ENCODE peak calls at places on chromosomes 6 and 20, in six cellular contexts. One of them, this sample, is unnamed.

GRCh38 chr6:91081452-91082067 is 494.7 kb upstream of the MAP3K7 start:
- DNase-seq in A172: peak; percentile 23
- DNase-seq in HEK293T: peak; percentile 44
- DNase-seq in T-helper 9 cell: no peak
- DNase-seq in HT1080: peak; percentile 53
- DNase-seq in astrocyte of the cerebellum: peak; percentile 70
- DNase-seq in this sample: peak; percentile 50

GRCh38 chr6:4809999-4810918 is 34.1 kb downstream of the CDYL start:
- DNase-seq in T-helper 9 cell: no peak
- DNase-seq in A172: peak; percentile 27
- DNase-seq in HT1080: peak; percentile 43
- DNase-seq in HEK293T: no peak
- DNase-seq in astrocyte of the cerebellum: no peak
- DNase-seq in this sample: peak; percentile 40

GRCh38 chr6:5190467-5190866 is 70.3 kb downstream of the LYRM4 start:
- DNase-seq in A172: peak; percentile 83
- DNase-seq in HEK293T: no peak
- DNase-seq in HT1080: peak; percentile 89
- DNase-seq in astrocyte of the cerebellum: peak; percentile 83
- DNase-seq in T-helper 9 cell: no peak
- DNase-seq in this sample: peak; percentile 66

GRCh38 chr20:1275919-1276318 is 9.8 kb downstream of the SNPH start:
- DNase-seq in HEK293T: no peak
- DNase-seq in HT1080: no peak
- DNase-seq in T-helper 9 cell: no peak
- DNase-seq in astrocyte of the cerebellum: no peak
- DNase-seq in A172: no peak
- DNase-seq in this sample: no peak

GRCh38 chr6:150231456-150231855 is 88.6 kb downstream of the PPP1R14C start:
- DNase-seq in T-helper 9 cell: no peak
- DNase-seq in A172: no peak
- DNase-seq in HT1080: no peak
- DNase-seq in astrocyte of the cerebellum: no peak
- DNase-seq in HEK293T: no peak
- DNase-seq in this sample: no peak

GRCh38 chr6:9204171-9204570 is 768.8 kb upstream of the SLC35B3 start:
- DNase-seq in T-helper 9 cell: no peak
- DNase-seq in HEK293T: no peak
- DNase-seq in astrocyte of the cerebellum: peak; percentile 80
- DNase-seq in HT1080: peak; percentile 80
- DNase-seq in A172: peak; percentile 90
- DNase-seq in this sample: peak; percentile 74

GRCh38 chr6:113774122-113774835 is 82.9 kb upstream of the MARCKS start:
- DNase-seq in astrocyte of the cerebellum: no peak
- DNase-seq in HT1080: no peak
- DNase-seq in T-helper 9 cell: no peak
- DNase-seq in HEK293T: no peak
- DNase-seq in A172: no peak
- DNase-seq in this sample: no peak

GRCh38 chr6:149929422-149929821 is 6.5 kb upstream of the RAET1G start:
- DNase-seq in HEK293T: peak; percentile 54
- DNase-seq in T-helper 9 cell: no peak
- DNase-seq in HT1080: no peak
- DNase-seq in A172: no peak
- DNase-seq in astrocyte of the cerebellum: no peak
- DNase-seq in this sample: no peak

GRCh38 chr6:107443066-107443903 is 16.1 kb downstream of the PDSS2 start:
- DNase-seq in A172: no peak
- DNase-seq in T-helper 9 cell: no peak
- DNase-seq in HEK293T: no peak
- DNase-seq in astrocyte of the cerebellum: no peak
- DNase-seq in HT1080: peak; percentile 35
- DNase-seq in this sample: no peak

GRCh38 chr20:34328928-34329677 is 25.9 kb upstream of the AHCY start:
- DNase-seq in A172: no peak
- DNase-seq in T-helper 9 cell: no peak
- DNase-seq in astrocyte of the cerebellum: no peak
- DNase-seq in HEK293T: no peak
- DNase-seq in HT1080: no peak
- DNase-seq in this sample: no peak

GRCh38 chr20:10125757-10126156 is 91.0 kb downstream of the ANKEF1 start:
- DNase-seq in astrocyte of the cerebellum: no peak
- DNase-seq in HEK293T: no peak
- DNase-seq in T-helper 9 cell: no peak
- DNase-seq in A172: peak; percentile 62
- DNase-seq in HT1080: peak; percentile 32
- DNase-seq in this sample: no peak

GRCh38 chr6:91088976-91089375 is 502.1 kb upstream of the MAP3K7 start:
- DNase-seq in astrocyte of the cerebellum: no peak
- DNase-seq in HEK293T: no peak
- DNase-seq in A172: no peak
- DNase-seq in HT1080: no peak
- DNase-seq in T-helper 9 cell: no peak
- DNase-seq in this sample: no peak

GRCh38 chr20:62952373-62953166 is at the start of gene SLC17A9:
- DNase-seq in HEK293T: no peak
- DNase-seq in HT1080: no peak
- DNase-seq in astrocyte of the cerebellum: no peak
- DNase-seq in A172: no peak
- DNase-seq in T-helper 9 cell: no peak
- DNase-seq in this sample: peak; percentile 88

GRCh38 chr6:34196116-34196832 is 40.4 kb upstream of the HMGA1 start:
- DNase-seq in A172: peak; percentile 30
- DNase-seq in astrocyte of the cerebellum: peak; percentile 20
- DNase-seq in HEK293T: peak; percentile 84
- DNase-seq in T-helper 9 cell: peak; percentile 89
- DNase-seq in HT1080: peak; percentile 44
- DNase-seq in this sample: no peak

GRCh38 chr20:17969276-17969883 is 562 bp downstream of the MGME1 start:
- DNase-seq in HEK293T: no peak
- DNase-seq in HT1080: peak; percentile 57
- DNase-seq in T-helper 9 cell: peak; percentile 26
- DNase-seq in astrocyte of the cerebellum: no peak
- DNase-seq in A172: peak; percentile 51
- DNase-seq in this sample: peak; percentile 70

GRCh38 chr6:32375739-32376529 is 4.2 kb upstream of the TSBP1 start:
- DNase-seq in A172: no peak
- DNase-seq in astrocyte of the cerebellum: no peak
- DNase-seq in HEK293T: no peak
- DNase-seq in HT1080: no peak
- DNase-seq in T-helper 9 cell: no peak
- DNase-seq in this sample: no peak

This sample was measured in RKO.